ENCODE peak calls at places on chromosomes 4 and X, in six cellular contexts. F is stomach, U is HepG2, E is sigmoid colon, L is suprapubic skin, O is esophagus muscularis mucosa. I is an unnamed sample. For H3K36me3, the result is how much of the 10 kb centered on the place peaks cover.

GRCh38 chr4:47744253-47744652 is 93.6 kb downstream of the CORIN start:
- DNase-seq in F (no peak), U (no peak), E (no peak), L (no peak), O (no peak), I (no peak)

GRCh38 chrX:71171110-71171801 is 26.6 kb downstream of the NLGN3 start:
- DNase-seq in F (no peak), U (no peak), E (no peak), L (no peak), O (no peak), I (no peak)

GRCh38 chrX:132740316-132741123 is 217.9 kb downstream of the HS6ST2 start:
- DNase-seq in F (no peak), U (no peak), E (no peak), L (no peak), O (no peak), I (no peak)

GRCh38 chr4:72326692-72327632 is 242.1 kb downstream of the ADAMTS3 start:
- DNase-seq in F (no peak), U (peak), E (no peak), L (no peak), O (no peak), I (no peak)

GRCh38 chrX:68841251-68842049 is 12.6 kb downstream of the EFNB1 start:
- DNase-seq in F (peak), U (no peak), E (no peak), L (no peak), O (no peak), I (no peak)

GRCh38 chrX:38379088-38379487 is 26.7 kb downstream of the OTC start:
- DNase-seq in F (no peak), U (no peak), E (no peak), L (no peak), O (no peak), I (no peak)

GRCh38 chr4:7156273-7157139 is 35.8 kb upstream of the SORCS2 start:
- DNase-seq in F (no peak), U (no peak), E (peak), L (peak), O (no peak), I (peak)

GRCh38 chr4:164595751-164596150 is 158.2 kb upstream of the SMIM31 start:
- DNase-seq in F (no peak), U (no peak), E (no peak), L (no peak), O (no peak), I (no peak)

GRCh38 chr4:41369680-41370079 is 113.0 kb downstream of the UCHL1 start:
- DNase-seq in F (peak), U (no peak), E (no peak), L (no peak), O (no peak), I (no peak)

GRCh38 chr4:38131371-38132139 is 171.4 kb downstream of the PTTG2 start:
- DNase-seq in F (no peak), U (no peak), E (no peak), L (no peak), O (no peak), I (no peak)

GRCh38 chr4:8199594-8200301 is 658 bp downstream of the SH3TC1 start:
- DNase-seq in F (peak), U (no peak), E (no peak), L (no peak), O (no peak), I (no peak)

GRCh38 chr4:64581422-64581821 is 172.2 kb upstream of the TECRL start:
- DNase-seq in F (no peak), U (no peak), E (no peak), L (no peak), O (no peak), I (no peak)

GRCh38 chr4:77921701-77922100 is 59.1 kb downstream of the MRPL1 start:
- DNase-seq in F (no peak), U (peak), E (no peak), L (no peak), O (no peak), I (no peak)

GRCh38 chr4:47704693-47705325 is 133.1 kb downstream of the CORIN start:
- DNase-seq in F (peak), U (peak), E (no peak), L (no peak), O (no peak), I (no peak)

GRCh38 chr4:83870551-83870950 is 334.6 kb downstream of the GPAT3 start:
- DNase-seq in F (no peak), U (no peak), E (no peak), L (no peak), O (no peak), I (no peak)

GRCh38 chr4:83865417-83866150 is 329.7 kb downstream of the GPAT3 start:
- DNase-seq in F (no peak), U (no peak), E (no peak), L (no peak), O (peak), I (no peak)

GRCh38 chr4:83867221-83867620 is 331.3 kb downstream of the GPAT3 start:
- DNase-seq in F (no peak), U (no peak), E (no peak), L (no peak), O (no peak), I (no peak)

GRCh38 chr4:83862471-83862870 is 326.6 kb downstream of the GPAT3 start:
- DNase-seq in F (no peak), U (peak), E (no peak), L (no peak), O (peak), I (no peak)

DNA sequence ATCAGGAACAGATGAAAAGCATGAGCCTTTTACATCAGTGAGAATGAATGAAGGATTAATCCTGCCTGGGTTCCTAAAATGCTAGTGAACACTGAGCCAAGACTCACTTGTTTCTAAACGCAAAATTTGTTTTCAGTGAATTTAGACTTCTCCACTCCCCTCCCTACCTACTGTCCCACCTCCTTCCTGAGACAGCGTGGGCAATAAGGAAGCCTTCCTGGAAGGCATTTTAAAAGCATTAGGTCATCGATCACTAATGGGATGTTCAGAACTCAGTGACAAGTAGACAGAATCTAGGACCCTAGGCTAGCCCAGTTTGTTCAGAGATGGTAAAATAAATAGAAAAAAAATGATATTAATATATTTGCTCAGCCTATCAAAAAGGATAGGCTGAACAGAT is 330.9 kb downstream of the GPAT3 start:
- DNase-seq in F (no peak), U (no peak), E (no peak), L (no peak), O (no peak), I (no peak)
- H3K36me3 ChIP-seq in F (under half), U (under half), E (under half), L (under half), O (under half), I (under half)

GRCh38 chr4:16083217-16084191 is at the start of gene PROM1:
- DNase-seq in F (peak), U (peak), E (no peak), L (no peak), O (peak), I (no peak)

GRCh38 chr4:16079046-16079445 is 4.8 kb downstream of the PROM1 start:
- DNase-seq in F (no peak), U (no peak), E (no peak), L (no peak), O (peak), I (no peak)

GRCh38 chr4:16078195-16078756 is 5.5 kb downstream of the PROM1 start:
- DNase-seq in F (no peak), U (no peak), E (no peak), L (no peak), O (peak), I (no peak)

GRCh38 chr4:16082424-16083216 is 1.2 kb downstream of the PROM1 start:
- DNase-seq in F (no peak), U (peak), E (no peak), L (peak), O (peak), I (no peak)

GRCh38 chr4:16082038-16082423 is 1.8 kb downstream of the PROM1 start:
- DNase-seq in F (no peak), U (no peak), E (no peak), L (no peak), O (peak), I (no peak)
- H3K4me3 ChIP-seq in F (peak), U (peak), E (peak), L (peak), O (peak), I (peak)

GRCh38 chr4:76850010-76850441 is 47.9 kb downstream of the SOWAHB start:
- DNase-seq in F (no peak), U (peak), E (no peak), L (no peak), O (no peak), I (no peak)
- TF ChIP-seq EP300 in F (no peak), U (peak), E (no peak), L (no peak), O (no peak), I (no peak)

DNA sequence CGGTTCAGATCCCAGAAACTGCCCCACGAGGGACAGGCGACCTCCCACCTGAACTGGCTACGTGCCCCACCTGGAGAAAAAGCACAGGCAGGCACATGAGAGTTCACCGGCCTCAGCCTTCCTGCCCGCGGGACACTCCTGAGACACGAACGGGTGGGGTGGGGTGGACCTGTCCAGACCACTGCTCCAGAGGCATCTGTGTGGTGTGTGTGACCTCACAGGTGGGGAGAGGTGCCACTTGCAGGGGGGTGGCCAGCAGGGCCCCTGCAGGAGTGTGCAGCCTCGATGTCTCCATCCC is 18.5 kb downstream of the NELFA start:
- DNase-seq in F (no peak), U (no peak), E (no peak), L (peak), O (no peak), I (no peak)
- H3K36me3 ChIP-seq in F (under half), U (under half), E (under half), L (half or more), O (half or more), I (under half)

I was measured in tibial nerve.